ENCODE peak calls at places on chromosome 7, in five cellular contexts. V is trophoblast cell, O is heart right ventricle, F is IMR-90, M is HCT116. G is an unnamed sample.

GRCh38 chr7:158702944-158703343 is 1.7 kb downstream of the NCAPG2 start:
- DNase-seq in V (no peak), O (no peak), F (no peak), M (no peak), G (no peak)

GRCh38 chr7:53101026-53101425 is 65.6 kb downstream of the POM121L12 start:
- DNase-seq in V (peak), O (no peak), F (no peak), M (no peak), G (no peak)

GRCh38 chr7:155858521-155859061 is 46.3 kb upstream of the SHH start:
- DNase-seq in V (no peak), O (no peak), F (peak), M (no peak), G (no peak)

GRCh38 chr7:55133630-55134392 is 115.0 kb downstream of the EGFR start:
- DNase-seq in V (peak), O (peak), F (peak), M (peak), G (no peak)

GRCh38 chr7:27901028-27901760 is 161.2 kb downstream of the TAX1BP1 start:
- DNase-seq in V (no peak), O (no peak), F (peak), M (no peak), G (peak)

GRCh38 chr7:90262438-90262837 is 17.5 kb downstream of the CFAP69 start:
- DNase-seq in V (no peak), O (no peak), F (peak), M (peak), G (peak)

GRCh38 chr7:101636822-101637623 is 7.9 kb upstream of the MYL10 start:
- DNase-seq in V (peak), O (no peak), F (no peak), M (no peak), G (no peak)

GRCh38 chr7:17506090-17506489 is 207.6 kb downstream of the AHR start:
- DNase-seq in V (no peak), O (no peak), F (peak), M (no peak), G (no peak)

GRCh38 chr7:75028299-75028698 is 45.3 kb downstream of the RCC1L start:
- DNase-seq in V (no peak), O (no peak), F (no peak), M (no peak), G (no peak)

GRCh38 chr7:21767300-21767900 is 178.3 kb downstream of the CDCA7L start:
- DNase-seq in V (peak), O (peak), F (peak), M (peak), G (no peak)

GRCh38 chr7:37411444-37412034 is 37.1 kb downstream of the ELMO1 start:
- DNase-seq in V (no peak), O (no peak), F (no peak), M (no peak), G (no peak)

GRCh38 chr7:147415991-147416390 is 1174.6 kb upstream of the C7orf33 start:
- DNase-seq in V (no peak), O (no peak), F (peak), M (no peak), G (no peak)

GRCh38 chr7:35647171-35647574 is 47.8 kb downstream of the HERPUD2 start:
- DNase-seq in V (no peak), O (no peak), F (peak), M (no peak), G (no peak)

GRCh38 chr7:46812047-46812672 is 769.8 kb downstream of the TNS3 start:
- DNase-seq in V (no peak), O (no peak), F (no peak), M (no peak), G (no peak)

GRCh38 chr7:52211930-52212329 is 823.5 kb upstream of the POM121L12 start:
- DNase-seq in V (no peak), O (no peak), F (no peak), M (no peak), G (no peak)

GRCh38 chr7:73308665-73309214 is at the start of gene NSUN5:
- DNase-seq in V (peak), O (peak), F (peak), M (peak), G (peak)

GRCh38 chr7:85023066-85023687 is 163.7 kb downstream of the SEMA3D start:
- DNase-seq in V (peak), O (no peak), F (peak), M (peak), G (no peak)

GRCh38 chr7:74290999-74291441 is 1.8 kb downstream of the CLIP2 start:
- DNase-seq in V (no peak), O (no peak), F (no peak), M (no peak), G (no peak)

GRCh38 chr7:22425361-22425760 is 68.4 kb upstream of the RAPGEF5 start:
- DNase-seq in V (no peak), O (no peak), F (no peak), M (no peak), G (no peak)

GRCh38 chr7:128878226-128879105 is 15.8 kb downstream of the ATP6V1F start:
- DNase-seq in V (no peak), O (no peak), F (no peak), M (no peak), G (no peak)

GRCh38 chr7:116075351-116076145 is 45.0 kb upstream of the TFEC start:
- DNase-seq in V (no peak), O (no peak), F (peak), M (no peak), G (no peak)

GRCh38 chr7:93574646-93575554 is at the start of gene CALCR:
- DNase-seq in V (no peak), O (no peak), F (no peak), M (no peak), G (no peak)

GRCh38 chr7:133827707-133828580 is 299.2 kb upstream of the LRGUK start:
- DNase-seq in V (no peak), O (no peak), F (peak), M (no peak), G (no peak)

GRCh38 chr7:41187322-41187721 is 515.6 kb downstream of the INHBA start:
- DNase-seq in V (peak), O (no peak), F (no peak), M (no peak), G (no peak)

GRCh38 chr7:16135628-16136027 is 285.7 kb downstream of the CRPPA start:
- DNase-seq in V (no peak), O (no peak), F (no peak), M (no peak), G (no peak)

GRCh38 chr7:94274828-94275227 is 119.9 kb upstream of the COL1A2 start:
- DNase-seq in V (no peak), O (no peak), F (no peak), M (no peak), G (no peak)

GRCh38 chr7:38673795-38674194 is 42.6 kb upstream of the AMPH start:
- DNase-seq in V (peak), O (no peak), F (peak), M (no peak), G (no peak)

GRCh38 chr7:95471076-95471475 is 14.7 kb upstream of the ASB4 start:
- DNase-seq in V (no peak), O (no peak), F (no peak), M (no peak), G (no peak)
- H3K27ac ChIP-seq in V (no peak), O (no peak), F (no peak), M (no peak), G (no peak)

DNA sequence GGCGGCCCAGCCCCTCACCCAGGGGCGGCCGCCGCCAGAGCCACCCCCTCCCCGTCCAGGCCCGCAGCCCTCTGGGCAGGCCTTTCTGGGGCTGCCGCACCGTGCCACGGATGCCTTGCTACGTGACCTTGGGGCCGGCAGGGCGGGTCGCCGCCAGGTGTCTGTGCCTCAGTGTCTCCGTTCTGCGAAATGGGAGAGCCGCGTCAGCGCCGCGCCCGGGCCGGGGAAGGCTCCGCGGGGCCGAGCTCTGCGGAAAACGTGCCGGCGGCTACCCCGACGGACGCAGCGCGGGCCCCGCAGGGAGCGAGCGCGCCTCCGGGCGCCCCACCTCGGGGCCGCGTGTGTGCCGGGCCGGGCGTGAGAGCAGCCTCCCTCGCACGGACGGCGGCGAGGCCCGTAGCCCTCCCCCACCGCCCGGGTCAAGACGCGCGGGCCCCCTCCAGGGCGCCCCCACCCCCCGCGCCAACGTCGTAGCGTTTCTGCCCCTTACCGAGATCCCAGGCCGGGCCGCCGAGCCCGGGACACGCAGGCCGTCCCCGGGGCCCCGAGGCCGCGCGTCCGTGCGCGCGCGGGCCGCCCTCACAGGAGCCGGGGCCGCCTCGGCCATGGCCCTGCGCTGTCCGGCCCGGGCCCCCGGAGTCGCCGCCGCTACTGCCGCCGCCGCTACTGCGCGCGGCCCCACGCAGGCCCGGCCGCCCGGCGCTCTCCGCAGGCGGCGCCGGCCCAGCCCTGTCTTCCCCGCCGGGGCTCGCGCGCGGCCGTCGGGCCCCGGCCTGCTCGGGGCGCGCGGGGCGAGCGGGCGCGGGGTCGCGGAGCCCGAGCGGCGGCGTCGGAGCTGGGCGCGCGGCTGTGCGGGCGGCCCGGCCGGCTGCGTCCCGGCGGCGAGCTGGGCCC is 1.1 kb downstream of the ZNF777 start:
- DNase-seq in V (no peak), O (no peak), F (no peak), M (no peak), G (no peak)
- H3K27ac ChIP-seq in V (peak), O (peak), F (peak), M (peak), G (no peak)

DNA sequence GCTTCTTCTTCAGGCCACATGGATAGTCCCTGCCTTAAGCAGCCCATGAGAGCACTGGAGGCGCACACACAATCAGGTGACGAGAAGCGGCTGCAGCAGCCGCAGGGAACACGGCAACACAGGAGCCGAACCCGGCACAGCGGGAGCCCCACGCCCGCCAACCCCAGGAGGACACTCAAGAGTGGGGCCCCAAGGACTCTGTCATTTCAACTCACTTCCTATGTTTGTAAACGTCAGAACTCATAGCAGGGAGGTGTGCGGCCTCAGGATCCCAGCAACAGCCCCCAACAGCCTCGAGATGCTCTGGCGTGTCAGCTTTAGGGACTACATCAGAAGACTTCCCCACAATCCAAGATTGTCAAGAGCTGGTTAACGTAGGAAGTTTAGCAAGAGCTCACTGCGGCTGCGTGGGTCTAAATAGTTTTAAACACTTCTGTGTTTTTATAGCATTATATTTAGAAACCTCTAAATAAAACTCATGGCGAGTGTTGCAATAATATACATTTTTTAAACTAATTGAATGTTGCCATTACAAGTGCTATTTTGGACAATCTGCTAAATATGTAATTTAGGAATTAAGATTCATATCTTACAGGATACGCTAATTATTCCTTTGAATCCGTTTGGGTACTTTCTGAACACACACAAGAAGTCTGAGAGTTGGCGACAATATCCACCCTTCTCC is 123.4 kb downstream of the MAD1L1 start:
- DNase-seq in V (no peak), O (no peak), F (peak), M (no peak), G (no peak)
- H3K27ac ChIP-seq in V (no peak), O (no peak), F (no peak), M (peak), G (no peak)

GRCh38 chr7:13036256-13036765 is 348.9 kb downstream of the ARL4A start:
- DNase-seq in V (no peak), O (no peak), F (peak), M (no peak), G (no peak)

GRCh38 chr7:13034693-13035092 is 347.3 kb downstream of the ARL4A start:
- DNase-seq in V (no peak), O (no peak), F (no peak), M (no peak), G (no peak)

GRCh38 chr7:13037216-13037615 is 349.8 kb downstream of the ARL4A start:
- DNase-seq in V (no peak), O (no peak), F (peak), M (no peak), G (no peak)

GRCh38 chr7:13032524-13032923 is 345.1 kb downstream of the ARL4A start:
- DNase-seq in V (no peak), O (no peak), F (no peak), M (no peak), G (no peak)

DNA sequence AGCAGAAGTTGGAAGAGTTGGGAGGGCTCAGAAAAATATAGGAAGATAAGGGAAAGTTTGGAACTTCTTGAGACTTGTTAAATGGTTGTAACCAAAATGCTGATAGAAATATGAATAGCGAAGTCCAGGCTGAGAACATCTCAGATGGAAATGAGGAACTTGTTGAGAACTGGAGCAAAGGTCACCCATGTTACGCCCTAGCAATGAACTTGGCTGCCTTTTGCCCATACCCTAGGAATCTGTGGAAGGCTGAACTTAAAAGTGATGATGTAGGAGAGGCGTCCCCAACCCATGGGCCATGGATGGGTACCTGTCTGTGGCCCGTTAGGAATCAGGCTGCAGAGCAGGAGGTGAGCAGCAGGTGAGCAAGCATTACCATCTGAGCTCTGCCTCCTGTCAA is 347.8 kb downstream of the ARL4A start:
- DNase-seq in V (no peak), O (no peak), F (no peak), M (no peak), G (no peak)
- H3K27ac ChIP-seq in V (no peak), O (no peak), F (peak), M (no peak), G (no peak)

GRCh38 chr7:106425017-106425719 is 140.4 kb upstream of the NAMPT start:
- DNase-seq in V (peak), O (no peak), F (peak), M (no peak), G (peak)

GRCh38 chr7:106423836-106424475 is 139.2 kb upstream of the NAMPT start:
- DNase-seq in V (no peak), O (no peak), F (no peak), M (no peak), G (no peak)

GRCh38 chr7:106421181-106421762 is 136.5 kb upstream of the NAMPT start:
- DNase-seq in V (peak), O (peak), F (peak), M (no peak), G (no peak)

GRCh38 chr7:106424476-106425016 is 139.8 kb upstream of the NAMPT start:
- DNase-seq in V (peak), O (no peak), F (no peak), M (no peak), G (no peak)

DNA sequence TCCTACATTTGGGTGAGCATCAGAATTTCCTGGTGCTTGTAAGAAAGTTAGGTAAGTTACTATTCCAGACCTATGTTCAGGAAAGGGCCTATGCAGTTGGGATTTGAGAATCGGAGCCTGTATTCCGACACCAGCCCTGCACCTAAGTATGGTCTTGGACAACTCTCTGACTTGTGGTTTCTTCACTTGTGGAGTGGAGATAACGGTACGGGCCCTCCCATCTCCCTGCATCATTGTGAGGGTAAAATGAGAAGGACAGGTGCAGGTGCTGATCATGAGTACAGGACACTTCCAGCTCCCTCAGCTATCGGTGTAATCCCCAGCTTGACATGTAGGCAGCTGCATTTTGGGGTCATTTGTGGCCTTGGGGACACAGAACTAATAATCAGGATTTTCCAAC is 138.3 kb upstream of the NAMPT start:
- DNase-seq in V (no peak), O (no peak), F (no peak), M (no peak), G (no peak)
- H3K27ac ChIP-seq in V (no peak), O (no peak), F (no peak), M (no peak), G (no peak)

DNA sequence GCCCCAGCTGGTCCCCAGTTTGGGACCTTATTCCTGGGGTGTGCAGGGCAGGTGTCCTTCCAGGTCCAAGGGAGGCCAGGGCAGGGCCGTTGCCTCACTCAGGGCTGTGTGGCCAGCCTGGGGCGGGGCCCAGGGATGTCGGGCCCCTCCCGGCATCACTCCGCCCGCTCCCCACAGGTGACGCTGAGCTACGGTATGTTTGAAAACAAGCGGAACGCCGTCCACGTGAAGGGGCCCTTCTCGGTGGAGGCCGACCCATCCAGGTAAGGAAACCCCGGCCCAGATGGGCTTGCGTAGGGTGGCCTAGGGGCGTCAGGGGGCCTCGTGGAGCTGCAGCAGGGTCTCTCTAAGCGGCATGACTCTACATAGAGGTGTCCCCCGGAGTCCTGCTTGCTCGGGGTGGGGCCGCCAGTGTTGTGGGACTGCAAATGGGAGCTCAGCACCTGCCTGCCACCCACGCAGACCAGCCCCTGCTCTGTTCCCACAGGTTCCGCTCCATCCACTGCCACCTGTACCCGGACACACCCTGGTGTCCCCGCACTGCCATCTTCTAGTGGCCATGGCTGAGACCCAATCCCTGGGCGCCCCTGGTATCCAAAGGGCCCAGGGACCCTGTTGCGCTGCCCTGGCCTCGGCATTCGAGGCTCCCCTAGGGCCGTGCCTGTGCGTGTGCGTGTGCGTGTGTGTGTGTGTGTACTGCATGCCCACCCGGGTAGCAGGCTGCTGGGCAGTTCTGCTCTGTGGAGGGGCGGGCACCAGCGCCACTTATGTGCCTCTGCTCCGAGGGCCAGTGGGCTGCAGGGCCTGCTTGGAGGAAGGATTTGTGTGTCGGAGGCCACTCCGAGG is 7.3 kb downstream of the LFNG start:
- DNase-seq in V (no peak), O (peak), F (no peak), M (no peak), G (no peak)
- H3K27ac ChIP-seq in V (no peak), O (no peak), F (no peak), M (peak), G (peak)

DNA sequence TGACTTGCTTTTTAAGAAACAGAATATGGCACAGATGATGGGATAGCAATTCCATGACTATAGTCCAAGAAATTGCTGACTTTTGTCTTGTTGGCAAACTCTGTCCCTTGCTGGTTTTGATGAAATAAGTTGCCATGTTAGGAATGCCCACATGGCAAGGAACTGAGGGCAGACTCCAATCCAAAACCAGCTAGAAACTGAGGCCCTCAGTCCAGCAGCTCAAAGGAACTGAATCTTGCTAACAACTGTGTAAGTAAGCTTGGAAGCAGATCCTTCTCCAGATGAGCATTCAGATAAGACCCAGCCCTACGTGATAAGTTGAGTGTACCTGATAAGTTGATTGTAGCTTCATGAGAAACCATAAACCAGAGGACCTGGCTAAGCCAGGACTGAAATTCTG is 64.3 kb upstream of the BMPER start:
- DNase-seq in V (peak), O (no peak), F (no peak), M (no peak), G (no peak)
- H3K27ac ChIP-seq in V (no peak), O (no peak), F (no peak), M (no peak), G (no peak)

G was measured in CD4-positive, CD25-positive, alpha-beta regulatory T cell.